ENCODE peak calls at places on chromosomes 6 and 20, in seven cellular contexts. R is cardiac fibroblast, K is GM13976, S is spleen, E is epithelial cell of esophagus, Y is chondrocyte, F is endothelial cell. V is an unnamed sample.

GRCh38 chr6:136600818-136601217 is 50.6 kb upstream of the MAP7 start:
- DNase-seq in R (no peak), K (no peak), S (no peak), E (no peak), Y (no peak), F (no peak), V (no peak)

GRCh38 chr6:154604120-154604519 is 93.6 kb upstream of the CNKSR3 start:
- DNase-seq in R (no peak), K (peak; percentile 25), S (no peak), E (no peak), Y (no peak), F (no peak), V (no peak)

GRCh38 chr20:13868331-13868730 is 83.5 kb downstream of the NDUFAF5 start:
- DNase-seq in R (peak; percentile 8), K (no peak), S (no peak), E (peak; percentile 61), Y (no peak), F (no peak), V (no peak)

GRCh38 chr6:22657341-22657985 is 88.1 kb downstream of the HDGFL1 start:
- DNase-seq in R (peak; percentile 27), K (no peak), S (no peak), E (peak; percentile 33), Y (no peak), F (no peak), V (no peak)

GRCh38 chr6:70673054-70673453 is 5.4 kb downstream of the SMAP1 start:
- DNase-seq in R (no peak), K (no peak), S (no peak), E (no peak), Y (no peak), F (no peak), V (no peak)

GRCh38 chr20:41349943-41350342 is 9.3 kb downstream of the LPIN3 start:
- DNase-seq in R (no peak), K (no peak), S (no peak), E (no peak), Y (no peak), F (no peak), V (no peak)

GRCh38 chr6:138774370-138774769 is 801 bp downstream of the CCDC28A start:
- DNase-seq in R (peak; percentile 29), K (no peak), S (no peak), E (no peak), Y (no peak), F (no peak), V (no peak)

GRCh38 chr20:44730441-44730840 is 15.2 kb upstream of the KCNK15 start:
- DNase-seq in R (peak; percentile 89), K (no peak), S (no peak), E (peak; percentile 92), Y (no peak), F (no peak), V (no peak)

GRCh38 chr6:150293019-150293418 is 75.8 kb upstream of the IYD start:
- DNase-seq in R (no peak), K (no peak), S (no peak), E (no peak), Y (no peak), F (no peak), V (no peak)

GRCh38 chr6:33160728-33161323 is 31.4 kb downstream of the COL11A2 start:
- DNase-seq in R (peak; percentile 84), K (peak; percentile 32), S (no peak), E (peak; percentile 19), Y (no peak), F (no peak), V (no peak)

GRCh38 chr6:110495949-110496348 is 19.5 kb upstream of the SLC22A16 start:
- DNase-seq in R (peak; percentile 8), K (no peak), S (no peak), E (no peak), Y (no peak), F (no peak), V (no peak)

GRCh38 chr6:115370202-115370601 is 690.5 kb downstream of the FRK start:
- DNase-seq in R (no peak), K (no peak), S (no peak), E (no peak), Y (no peak), F (no peak), V (no peak)

GRCh38 chr6:106490030-106490429 is 129.5 kb downstream of the CRYBG1 start:
- DNase-seq in R (no peak), K (no peak), S (no peak), E (peak; percentile 28), Y (no peak), F (no peak), V (no peak)

GRCh38 chr20:35013421-35014411 is 58.0 kb downstream of the MYH7B start:
- DNase-seq in R (no peak), K (no peak), S (no peak), E (no peak), Y (no peak), F (no peak), V (no peak)

GRCh38 chr6:79864421-79864820 is 82.9 kb downstream of the ELOVL4 start:
- DNase-seq in R (no peak), K (no peak), S (no peak), E (peak; percentile 14), Y (no peak), F (no peak), V (no peak)

GRCh38 chr6:79869184-79869583 is 78.2 kb downstream of the ELOVL4 start:
- DNase-seq in R (no peak), K (no peak), S (no peak), E (no peak), Y (no peak), F (no peak), V (no peak)

GRCh38 chr6:79872303-79872702 is 75.0 kb downstream of the ELOVL4 start:
- DNase-seq in R (no peak), K (no peak), S (no peak), E (peak; percentile 92), Y (no peak), F (no peak), V (no peak)

GRCh38 chr6:79869600-79870084 is 77.7 kb downstream of the ELOVL4 start:
- DNase-seq in R (peak; percentile 76), K (peak; percentile 87), S (peak; percentile 96), E (peak; percentile 82), Y (no peak), F (peak; percentile 85), V (peak; percentile 81)

GRCh38 chr6:79868098-79868722 is 79.1 kb downstream of the ELOVL4 start:
- DNase-seq in R (peak; percentile 81), K (peak; percentile 52), S (no peak), E (peak; percentile 77), Y (no peak), F (peak; percentile 66), V (peak; percentile 60)
- TF ChIP-seq CTCF in R (peak; percentile 67), K (peak; percentile 40), S (peak; percentile 55), E (peak; percentile 65), Y (peak; percentile 84), F (peak; percentile 67), V (peak; percentile 81)

GRCh38 chr6:163951990-163952389 is 537.5 kb downstream of the QKI start:
- DNase-seq in R (no peak), K (no peak), S (peak; percentile 33), E (no peak), Y (no peak), F (no peak), V (no peak)

GRCh38 chr6:163955131-163955530 is 540.6 kb downstream of the QKI start:
- DNase-seq in R (no peak), K (no peak), S (no peak), E (peak; percentile 38), Y (no peak), F (no peak), V (no peak)

GRCh38 chr6:163958646-163959045 is 544.1 kb downstream of the QKI start:
- DNase-seq in R (no peak), K (no peak), S (no peak), E (peak; percentile 35), Y (no peak), F (no peak), V (no peak)

GRCh38 chr6:163956571-163957407 is 542.3 kb downstream of the QKI start:
- DNase-seq in R (peak; percentile 80), K (peak; percentile 84), S (peak; percentile 84), E (peak; percentile 72), Y (no peak), F (peak; percentile 80), V (peak; percentile 66)

DNA sequence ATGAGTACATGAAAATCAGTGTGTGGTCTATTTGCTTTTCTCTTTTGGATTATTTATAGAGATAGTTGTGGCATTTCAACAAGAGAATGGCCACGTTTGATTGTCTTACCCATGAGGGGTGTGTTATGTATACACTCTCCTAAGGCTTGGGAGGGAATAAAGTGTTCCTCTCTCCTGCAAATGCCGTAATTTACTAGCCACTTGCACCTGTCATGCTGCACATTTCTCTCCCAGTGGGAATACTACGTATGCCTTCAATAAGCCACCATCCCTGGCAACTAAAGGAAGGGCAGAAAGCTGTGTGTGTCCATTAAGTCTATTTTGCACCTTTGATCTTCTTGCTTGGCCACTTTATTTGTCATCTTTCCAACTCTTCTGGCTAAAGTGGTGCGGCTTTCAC is 541.2 kb downstream of the QKI start:
- DNase-seq in R (no peak), K (no peak), S (no peak), E (no peak), Y (no peak), F (no peak), V (no peak)
- TF ChIP-seq CTCF in R (no peak), K (no peak), S (no peak), E (no peak), Y (no peak), F (no peak), V (no peak)

DNA sequence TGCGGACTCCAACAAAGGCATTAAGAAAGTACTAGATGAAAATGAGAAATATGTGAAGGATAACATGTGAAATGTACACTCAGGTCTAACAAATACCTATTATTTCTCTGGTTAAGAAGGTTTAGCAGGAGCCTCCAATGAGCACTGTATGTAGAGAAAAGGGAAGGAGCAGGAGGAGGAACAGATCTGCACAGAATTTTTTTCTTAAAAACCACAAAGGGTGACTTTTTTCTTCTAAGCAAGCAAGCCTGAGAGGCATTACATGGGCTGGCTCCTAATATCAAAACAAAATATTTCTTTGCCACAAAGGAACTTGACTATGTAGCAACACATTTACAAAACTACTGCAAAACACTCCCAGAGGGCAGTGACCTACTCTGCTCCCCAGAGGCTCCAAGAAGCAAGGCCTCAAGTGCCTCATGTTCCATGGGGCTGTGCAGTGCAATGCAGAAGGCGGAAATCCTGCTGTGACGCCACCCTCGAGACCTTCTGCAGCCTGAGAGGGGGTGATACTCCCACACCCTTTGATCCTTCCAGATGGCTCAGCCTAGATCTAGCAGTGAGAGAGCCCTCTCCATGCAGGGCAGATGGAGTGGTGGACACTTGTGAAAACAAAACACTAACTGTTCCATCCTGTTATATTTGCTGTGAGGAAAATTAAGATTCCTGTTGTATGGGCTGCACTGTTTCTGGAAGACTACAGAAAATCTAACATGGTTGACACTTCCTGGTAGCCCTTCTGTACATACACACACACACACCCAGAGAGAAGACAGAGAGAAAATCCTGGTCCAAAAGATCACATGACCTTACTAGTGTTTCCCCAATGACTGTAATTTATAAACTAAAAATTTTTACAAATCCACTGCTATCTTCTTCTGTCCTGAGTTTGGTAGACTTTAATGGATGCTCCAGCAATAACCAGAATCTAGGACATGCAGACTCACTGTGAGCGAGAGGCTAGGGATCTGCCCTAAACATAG is 36.0 kb upstream of the SMIM29 start:
- DNase-seq in R (peak; percentile 90), K (no peak), S (peak; percentile 88), E (no peak), Y (no peak), F (no peak), V (peak; percentile 6)
- TF ChIP-seq CTCF in R (no peak), K (no peak), S (no peak), E (no peak), Y (no peak), F (no peak), V (no peak)

DNA sequence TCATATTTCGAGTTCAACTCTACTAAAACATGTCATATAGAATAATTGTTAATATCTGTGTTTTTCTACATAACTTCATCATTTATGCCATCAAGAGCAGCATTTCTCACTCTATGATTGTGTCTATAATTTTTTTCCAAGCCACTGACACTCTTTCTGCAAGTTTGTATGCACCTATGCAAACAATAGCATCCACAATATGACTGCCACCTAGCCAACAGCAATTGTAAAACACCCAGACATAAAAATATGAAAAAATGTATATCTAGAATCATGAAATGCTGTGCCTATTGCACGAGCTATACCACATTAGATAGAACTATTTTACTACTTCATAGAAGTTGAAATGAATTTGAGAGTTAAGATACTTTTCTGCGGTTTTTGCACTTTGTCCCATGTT is 286.5 kb upstream of the MARCKS start:
- DNase-seq in R (no peak), K (no peak), S (no peak), E (no peak), Y (no peak), F (no peak), V (no peak)
- TF ChIP-seq CTCF in R (peak; percentile 15), K (no peak), S (no peak), E (peak; percentile 41), Y (peak; percentile 63), F (no peak), V (no peak)